ENCODE peak calls at places on chromosomes 3 and 15, in five cellular contexts. One of them, this sample, is unnamed.

GRCh38 chr3:12643724-12644123 is 20.2 kb downstream of the RAF1 start:
- DNase-seq in mucosa of descending colon: no peak
- DNase-seq in neural progenitor cell: no peak
- DNase-seq in breast epithelium: no peak
- DNase-seq in tibial artery: no peak
- DNase-seq in this sample: no peak

GRCh38 chr3:152785051-152785450 is 49.9 kb upstream of the P2RY1 start:
- DNase-seq in mucosa of descending colon: no peak
- DNase-seq in neural progenitor cell: no peak
- DNase-seq in breast epithelium: no peak
- DNase-seq in tibial artery: no peak
- DNase-seq in this sample: no peak

GRCh38 chr3:137524751-137525150 is 239.4 kb upstream of the SOX14 start:
- DNase-seq in neural progenitor cell: no peak
- DNase-seq in tibial artery: no peak
- DNase-seq in mucosa of descending colon: no peak
- DNase-seq in breast epithelium: no peak
- DNase-seq in this sample: no peak

GRCh38 chr3:113535898-113536297 is 3.5 kb downstream of the SIDT1 start:
- DNase-seq in tibial artery: no peak
- DNase-seq in mucosa of descending colon: no peak
- DNase-seq in neural progenitor cell: peak; percentile 27
- DNase-seq in breast epithelium: no peak
- DNase-seq in this sample: no peak

GRCh38 chr3:107110596-107111305 is 266.5 kb upstream of the CCDC54 start:
- DNase-seq in breast epithelium: no peak
- DNase-seq in mucosa of descending colon: no peak
- DNase-seq in tibial artery: no peak
- DNase-seq in neural progenitor cell: no peak
- DNase-seq in this sample: no peak

GRCh38 chr3:63872135-63872924 is 8.7 kb downstream of the ATXN7 start:
- DNase-seq in breast epithelium: no peak
- DNase-seq in mucosa of descending colon: no peak
- DNase-seq in tibial artery: no peak
- DNase-seq in neural progenitor cell: no peak
- DNase-seq in this sample: no peak

GRCh38 chr3:58026598-58026997 is 18.4 kb downstream of the FLNB start:
- DNase-seq in neural progenitor cell: no peak
- DNase-seq in breast epithelium: no peak
- DNase-seq in tibial artery: no peak
- DNase-seq in mucosa of descending colon: no peak
- DNase-seq in this sample: no peak

GRCh38 chr3:88151358-88151757 is 1.6 kb downstream of the C3orf38 start:
- DNase-seq in mucosa of descending colon: no peak
- DNase-seq in neural progenitor cell: no peak
- DNase-seq in breast epithelium: no peak
- DNase-seq in tibial artery: no peak
- DNase-seq in this sample: no peak

GRCh38 chr3:182399978-182400737 is 393.1 kb upstream of the ATP11B start:
- DNase-seq in breast epithelium: no peak
- DNase-seq in mucosa of descending colon: no peak
- DNase-seq in neural progenitor cell: no peak
- DNase-seq in tibial artery: no peak
- DNase-seq in this sample: no peak

GRCh38 chr3:34001022-34001421 is 202.6 kb downstream of the PDCD6IP start:
- DNase-seq in neural progenitor cell: peak; percentile 87
- DNase-seq in breast epithelium: no peak
- DNase-seq in tibial artery: no peak
- DNase-seq in mucosa of descending colon: no peak
- DNase-seq in this sample: no peak

GRCh38 chr3:179811321-179812095 is 158.7 kb downstream of the USP13 start:
- DNase-seq in breast epithelium: no peak
- DNase-seq in neural progenitor cell: peak; percentile 74
- DNase-seq in mucosa of descending colon: peak; percentile 35
- DNase-seq in tibial artery: no peak
- DNase-seq in this sample: no peak

GRCh38 chr15:88878720-88879184 is 16.6 kb downstream of the HAPLN3 start:
- DNase-seq in breast epithelium: no peak
- DNase-seq in tibial artery: no peak
- DNase-seq in neural progenitor cell: peak; percentile 82
- DNase-seq in mucosa of descending colon: peak; percentile 60
- DNase-seq in this sample: no peak

GRCh38 chr3:134847349-134847748 is 52.3 kb downstream of the EPHB1 start:
- DNase-seq in breast epithelium: no peak
- DNase-seq in tibial artery: no peak
- DNase-seq in neural progenitor cell: no peak
- DNase-seq in mucosa of descending colon: no peak
- DNase-seq in this sample: no peak

GRCh38 chr15:90840157-90840855 is 28.1 kb upstream of the FURIN start:
- DNase-seq in tibial artery: no peak
- DNase-seq in neural progenitor cell: no peak
- DNase-seq in mucosa of descending colon: no peak
- DNase-seq in breast epithelium: no peak
- DNase-seq in this sample: no peak

GRCh38 chr3:153026026-153026425 is 136.0 kb upstream of the RAP2B start:
- DNase-seq in breast epithelium: no peak
- DNase-seq in tibial artery: no peak
- DNase-seq in mucosa of descending colon: no peak
- DNase-seq in neural progenitor cell: peak; percentile 34
- DNase-seq in this sample: no peak

GRCh38 chr3:190455843-190456242 is 6.1 kb upstream of the TMEM207 start:
- DNase-seq in tibial artery: no peak
- DNase-seq in neural progenitor cell: no peak
- DNase-seq in breast epithelium: no peak
- DNase-seq in mucosa of descending colon: no peak
- DNase-seq in this sample: no peak
- H3K36me3 ChIP-seq in tibial artery: no peaks in the 10 kb centered on the region
- H3K36me3 ChIP-seq in neural progenitor cell: no peaks in the 10 kb centered on the region
- H3K36me3 ChIP-seq in breast epithelium: no peaks in the 10 kb centered on the region
- H3K36me3 ChIP-seq in mucosa of descending colon: no peaks in the 10 kb centered on the region
- H3K36me3 ChIP-seq in this sample: no peaks in the 10 kb centered on the region

GRCh38 chr3:47421741-47422649 is 41.2 kb downstream of the PTPN23 start:
- DNase-seq in tibial artery: no peak
- DNase-seq in breast epithelium: no peak
- DNase-seq in neural progenitor cell: no peak
- DNase-seq in mucosa of descending colon: peak; percentile 65
- DNase-seq in this sample: no peak
- TF ChIP-seq CTCF in tibial artery: no peak
- TF ChIP-seq CTCF in breast epithelium: no peak
- TF ChIP-seq CTCF in neural progenitor cell: no peak
- TF ChIP-seq CTCF in mucosa of descending colon: peak; percentile 23
- TF ChIP-seq CTCF in this sample: no peak

DNA sequence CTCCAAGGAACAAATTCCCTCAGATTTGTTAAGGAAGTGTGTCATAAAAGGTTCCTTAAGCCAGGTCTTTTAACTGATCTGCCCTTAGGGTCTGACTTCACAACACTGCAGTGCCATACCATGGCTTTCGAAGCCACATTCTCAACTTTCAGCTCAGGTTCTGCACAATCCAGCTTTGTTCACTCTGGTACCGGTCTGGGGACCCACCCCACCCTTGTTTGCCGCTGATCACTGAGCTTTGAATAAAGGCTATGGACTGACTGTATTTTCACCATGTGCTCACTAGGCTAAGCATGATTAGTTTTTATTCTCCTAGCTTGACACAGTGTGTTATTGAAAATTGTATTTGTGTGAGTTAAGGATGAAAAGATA is 15.9 kb downstream of the SNX1 start:
- DNase-seq in neural progenitor cell: no peak
- DNase-seq in breast epithelium: no peak
- DNase-seq in tibial artery: no peak
- DNase-seq in mucosa of descending colon: no peak
- DNase-seq in this sample: no peak
- H3K36me3 ChIP-seq in neural progenitor cell: no peaks in the 10 kb centered on the region
- H3K36me3 ChIP-seq in breast epithelium: peaks cover 4% of the 10 kb centered on the region
- H3K36me3 ChIP-seq in tibial artery: peaks cover 34% of the 10 kb centered on the region
- H3K36me3 ChIP-seq in mucosa of descending colon: peaks cover 10% of the 10 kb centered on the region
- H3K36me3 ChIP-seq in this sample: peaks cover 26% of the 10 kb centered on the region

DNA sequence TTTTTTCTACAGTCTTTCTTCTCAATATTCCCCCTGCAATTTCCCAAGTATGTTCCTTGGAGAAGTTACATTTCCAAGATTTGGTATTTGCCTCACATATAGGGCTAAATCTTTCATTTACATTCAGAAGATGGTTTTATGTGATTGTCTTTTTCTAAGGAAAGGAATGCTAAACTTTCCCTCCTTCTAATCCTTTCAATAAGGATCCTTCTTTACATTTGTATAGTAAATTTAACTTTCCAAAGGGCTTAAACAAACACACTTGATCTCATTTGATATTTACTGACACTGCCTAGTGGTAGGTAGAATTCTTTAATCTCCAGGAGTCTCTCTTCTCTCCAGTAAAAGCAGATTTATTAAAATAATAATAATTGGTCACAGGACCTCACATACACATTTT is 185.3 kb downstream of the LSAMP start:
- DNase-seq in breast epithelium: no peak
- DNase-seq in mucosa of descending colon: no peak
- DNase-seq in neural progenitor cell: no peak
- DNase-seq in tibial artery: no peak
- DNase-seq in this sample: no peak
- TF ChIP-seq CTCF in breast epithelium: no peak
- TF ChIP-seq CTCF in mucosa of descending colon: no peak
- TF ChIP-seq CTCF in neural progenitor cell: no peak
- TF ChIP-seq CTCF in tibial artery: no peak
- TF ChIP-seq CTCF in this sample: no peak

GRCh38 chr15:42730536-42730935 is 6.4 kb downstream of the CDAN1 start:
- DNase-seq in breast epithelium: no peak
- DNase-seq in mucosa of descending colon: no peak
- DNase-seq in tibial artery: no peak
- DNase-seq in neural progenitor cell: no peak
- DNase-seq in this sample: no peak

GRCh38 chr15:42728562-42728961 is 8.4 kb downstream of the CDAN1 start:
- DNase-seq in mucosa of descending colon: no peak
- DNase-seq in breast epithelium: no peak
- DNase-seq in neural progenitor cell: no peak
- DNase-seq in tibial artery: no peak
- DNase-seq in this sample: no peak

GRCh38 chr15:42730135-42730534 is 6.8 kb downstream of the CDAN1 start:
- DNase-seq in breast epithelium: no peak
- DNase-seq in mucosa of descending colon: no peak
- DNase-seq in tibial artery: no peak
- DNase-seq in neural progenitor cell: no peak
- DNase-seq in this sample: no peak

GRCh38 chr15:42728975-42729374 is 8.0 kb downstream of the CDAN1 start:
- DNase-seq in mucosa of descending colon: no peak
- DNase-seq in breast epithelium: no peak
- DNase-seq in tibial artery: no peak
- DNase-seq in neural progenitor cell: no peak
- DNase-seq in this sample: no peak

GRCh38 chr15:42729409-42729808 is 7.5 kb downstream of the CDAN1 start:
- DNase-seq in breast epithelium: no peak
- DNase-seq in mucosa of descending colon: no peak
- DNase-seq in neural progenitor cell: no peak
- DNase-seq in tibial artery: no peak
- DNase-seq in this sample: no peak
- H3K36me3 ChIP-seq in breast epithelium: peaks cover 5% of the 10 kb centered on the region
- H3K36me3 ChIP-seq in mucosa of descending colon: peaks cover 18% of the 10 kb centered on the region
- H3K36me3 ChIP-seq in neural progenitor cell: no peaks in the 10 kb centered on the region
- H3K36me3 ChIP-seq in tibial artery: peaks cover 98% of the 10 kb centered on the region
- H3K36me3 ChIP-seq in this sample: peaks cover 62% of the 10 kb centered on the region

DNA sequence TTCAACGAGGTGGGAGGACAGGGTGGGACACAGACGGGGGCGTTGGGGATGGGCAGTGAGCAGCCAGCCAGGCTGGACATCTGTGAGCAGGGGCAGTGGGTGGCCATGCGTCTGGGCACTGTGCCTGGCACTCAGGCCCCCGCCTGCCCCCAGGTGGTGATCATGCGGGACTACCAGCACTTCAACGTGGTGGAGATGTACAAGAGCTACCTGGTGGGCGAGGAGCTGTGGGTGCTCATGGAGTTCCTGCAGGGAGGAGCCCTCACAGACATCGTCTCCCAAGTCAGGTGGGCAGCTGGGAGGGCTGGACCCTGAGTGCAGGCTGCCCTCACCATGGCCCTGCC is 10.2 kb downstream of the ANKRD63 start:
- DNase-seq in tibial artery: no peak
- DNase-seq in breast epithelium: no peak
- DNase-seq in mucosa of descending colon: no peak
- DNase-seq in neural progenitor cell: no peak
- DNase-seq in this sample: no peak
- TF ChIP-seq CTCF in tibial artery: no peak
- TF ChIP-seq CTCF in breast epithelium: no peak
- TF ChIP-seq CTCF in mucosa of descending colon: no peak
- TF ChIP-seq CTCF in neural progenitor cell: no peak
- TF ChIP-seq CTCF in this sample: no peak

GRCh38 chr3:143045639-143046038 is 44.3 kb downstream of the U2SURP start:
- DNase-seq in breast epithelium: no peak
- DNase-seq in neural progenitor cell: no peak
- DNase-seq in mucosa of descending colon: no peak
- DNase-seq in tibial artery: no peak
- DNase-seq in this sample: no peak
- H3K36me3 ChIP-seq in breast epithelium: peaks cover 4% of the 10 kb centered on the region
- H3K36me3 ChIP-seq in neural progenitor cell: peaks cover 43% of the 10 kb centered on the region
- H3K36me3 ChIP-seq in mucosa of descending colon: no peaks in the 10 kb centered on the region
- H3K36me3 ChIP-seq in tibial artery: peaks cover 46% of the 10 kb centered on the region
- H3K36me3 ChIP-seq in this sample: peaks cover 34% of the 10 kb centered on the region

DNA sequence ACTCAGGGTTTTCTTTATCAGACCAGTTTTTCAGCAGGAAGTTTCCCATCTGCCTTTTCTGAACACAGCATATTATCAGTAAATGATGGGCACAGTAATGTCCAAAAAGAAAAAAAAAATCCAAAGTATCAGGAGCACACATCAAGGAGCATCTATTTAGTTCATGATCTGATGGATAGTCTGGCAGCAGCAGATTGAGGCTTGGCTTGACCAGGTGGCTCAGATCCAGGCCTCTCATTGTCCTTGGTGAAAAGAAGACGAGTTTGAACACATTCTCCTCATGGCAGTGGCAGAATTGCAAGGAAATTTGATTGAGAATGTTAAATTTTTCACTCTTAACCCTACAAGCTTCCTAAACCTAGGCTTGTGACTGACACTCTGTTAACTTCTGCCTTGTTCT is 192.9 kb downstream of the OXSM start:
- DNase-seq in breast epithelium: no peak
- DNase-seq in mucosa of descending colon: no peak
- DNase-seq in neural progenitor cell: no peak
- DNase-seq in tibial artery: no peak
- DNase-seq in this sample: no peak
- TF ChIP-seq CTCF in breast epithelium: no peak
- TF ChIP-seq CTCF in mucosa of descending colon: no peak
- TF ChIP-seq CTCF in neural progenitor cell: no peak
- TF ChIP-seq CTCF in tibial artery: no peak
- TF ChIP-seq CTCF in this sample: no peak

GRCh38 chr15:92124669-92125068 is 269.0 kb upstream of the ST8SIA2 start:
- DNase-seq in mucosa of descending colon: no peak
- DNase-seq in breast epithelium: no peak
- DNase-seq in neural progenitor cell: no peak
- DNase-seq in tibial artery: no peak
- DNase-seq in this sample: no peak
- H3K36me3 ChIP-seq in mucosa of descending colon: no peaks in the 10 kb centered on the region
- H3K36me3 ChIP-seq in breast epithelium: no peaks in the 10 kb centered on the region
- H3K36me3 ChIP-seq in neural progenitor cell: no peaks in the 10 kb centered on the region
- H3K36me3 ChIP-seq in tibial artery: peaks cover 49% of the 10 kb centered on the region
- H3K36me3 ChIP-seq in this sample: peaks cover 2% of the 10 kb centered on the region